ENCODE peak calls at places on chromosomes 2 and 18, in eight cellular contexts. U is heart right ventricle, N is gastrocnemius medialis, Q is tibial artery, G is adrenal gland, S is A549, L is IMR-90, O is endodermal cell. Y is an unnamed sample.

GRCh38 chr2:133566967-133567645 is 1.2 kb downstream of the NCKAP5 start:
- DNase-seq in U (peak; percentile 61), N (peak; percentile 20), Q (no peak), G (peak; percentile 46), S (no peak), L (peak; percentile 88), O (peak; percentile 83), Y (peak; percentile 57)

GRCh38 chr2:219433666-219434467 is 776 bp upstream of the SPEG start:
- DNase-seq in U (no peak), N (peak; percentile 56), Q (peak; percentile 89), G (no peak), S (no peak), L (peak; percentile 71), O (peak; percentile 94), Y (no peak)

GRCh38 chr2:17166506-17166905 is 351.7 kb downstream of the RAD51AP2 start:
- DNase-seq in U (no peak), N (no peak), Q (no peak), G (no peak), S (no peak), L (peak; percentile 4), O (no peak), Y (no peak)

GRCh38 chr18:2395427-2396161 is 175.7 kb downstream of the METTL4 start:
- DNase-seq in U (no peak), N (no peak), Q (no peak), G (no peak), S (no peak), L (no peak), O (no peak), Y (no peak)

GRCh38 chr2:146388757-146389156 is 1456.1 kb upstream of the ACVR2A start:
- DNase-seq in U (no peak), N (no peak), Q (no peak), G (no peak), S (no peak), L (no peak), O (no peak), Y (no peak)

GRCh38 chr2:14634885-14635871 is 2.7 kb downstream of the LRATD1 start:
- DNase-seq in U (peak; percentile 76), N (peak; percentile 19), Q (peak; percentile 80), G (peak; percentile 76), S (peak; percentile 35), L (peak; percentile 16), O (peak; percentile 92), Y (peak; percentile 75)

GRCh38 chr2:134897932-134898331 is 20.7 kb upstream of the CCNT2 start:
- DNase-seq in U (no peak), N (no peak), Q (no peak), G (no peak), S (no peak), L (peak; percentile 8), O (no peak), Y (no peak)

GRCh38 chr2:233450854-233451575 is 96.7 kb downstream of the DGKD start:
- DNase-seq in U (no peak), N (no peak), Q (peak; percentile 42), G (no peak), S (no peak), L (no peak), O (no peak), Y (no peak)

GRCh38 chr2:230779141-230779523 is 66.5 kb downstream of the CAB39 start:
- DNase-seq in U (no peak), N (no peak), Q (no peak), G (no peak), S (no peak), L (peak; percentile 44), O (no peak), Y (no peak)

GRCh38 chr2:239251971-239252370 is 148.8 kb downstream of the HDAC4 start:
- DNase-seq in U (no peak), N (no peak), Q (peak; percentile 59), G (peak; percentile 22), S (no peak), L (no peak), O (no peak), Y (no peak)

GRCh38 chr2:239247401-239248245 is 153.2 kb downstream of the HDAC4 start:
- DNase-seq in U (no peak), N (no peak), Q (peak; percentile 41), G (peak; percentile 20), S (no peak), L (no peak), O (no peak), Y (no peak)

GRCh38 chr2:239250216-239251071 is 150.4 kb downstream of the HDAC4 start:
- DNase-seq in U (no peak), N (no peak), Q (peak; percentile 62), G (peak; percentile 28), S (no peak), L (no peak), O (no peak), Y (no peak)

GRCh38 chr2:239249048-239249447 is 151.8 kb downstream of the HDAC4 start:
- DNase-seq in U (no peak), N (no peak), Q (peak; percentile 66), G (peak; percentile 21), S (no peak), L (no peak), O (no peak), Y (no peak)

DNA sequence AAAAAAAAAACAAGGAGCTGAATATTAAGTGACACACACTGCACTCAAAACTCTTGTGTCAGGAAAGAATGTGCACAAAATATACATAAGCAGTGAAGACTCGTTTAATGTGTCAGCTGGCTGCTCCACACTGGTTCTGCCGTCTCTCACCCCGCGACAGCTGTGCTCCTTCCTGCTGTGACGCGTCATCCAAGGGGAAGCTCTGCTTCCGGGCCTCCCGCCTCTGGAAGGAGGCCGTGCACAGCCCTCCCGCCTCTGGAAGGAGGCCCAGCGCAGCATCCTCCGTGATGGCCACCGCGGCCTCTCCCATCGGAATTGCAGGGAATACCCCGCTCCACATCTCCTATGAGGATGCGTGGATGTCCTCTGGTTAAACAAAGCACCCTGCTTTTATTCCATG is 151.0 kb downstream of the HDAC4 start:
- DNase-seq in U (peak; percentile 76), N (no peak), Q (peak; percentile 74), G (peak; percentile 67), S (no peak), L (peak; percentile 93), O (no peak), Y (peak; percentile 90)
- H3K4me3 ChIP-seq in U (no peak overlapping the region), N (no peak overlapping the region), Q (no peak overlapping the region), G (no peak overlapping the region), S (no peak overlapping the region), L (no peak overlapping the region), O (no peak overlapping the region), Y (peak overlapping the region; percentile 2)

DNA sequence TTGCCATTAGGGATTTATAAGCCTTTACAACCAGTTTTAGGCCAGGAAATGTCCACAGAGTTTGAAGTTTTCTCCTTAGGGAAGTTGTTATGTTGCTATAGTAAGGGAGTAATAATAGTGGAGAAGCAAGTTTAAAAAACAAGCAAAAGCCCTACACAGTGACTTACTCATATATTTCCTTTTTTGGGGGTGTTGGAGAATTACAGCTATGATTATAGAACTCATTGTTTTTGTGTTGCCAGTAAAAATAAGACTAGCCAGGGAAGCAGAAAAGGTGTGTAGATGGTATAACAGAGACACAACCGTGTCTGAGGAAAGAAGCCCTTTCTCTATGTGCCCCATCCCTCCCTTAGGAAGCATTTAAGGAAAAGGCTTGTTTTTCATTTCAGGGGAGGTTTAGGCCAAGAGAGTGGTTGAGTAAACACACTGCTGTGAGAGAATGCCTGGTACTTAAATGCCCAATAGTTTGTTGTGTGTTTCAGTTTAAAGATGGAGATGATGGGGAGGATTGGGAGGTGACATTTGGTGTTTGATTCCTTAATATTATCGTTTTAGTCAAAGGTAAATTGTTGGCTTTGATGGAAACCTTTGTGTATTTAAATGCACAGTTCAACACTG is 2.4 kb downstream of the VAPA start:
- DNase-seq in U (no peak), N (no peak), Q (no peak), G (no peak), S (no peak), L (peak; percentile 25), O (no peak), Y (no peak)
- H3K27ac ChIP-seq in U (peak overlapping the region; percentile 95), N (peak overlapping the region; percentile 99), Q (peak overlapping the region; percentile 100), G (no peak overlapping the region), S (peak overlapping the region; percentile 97), L (peak overlapping the region; percentile 17), O (no peak overlapping the region), Y (peak overlapping the region; percentile 99)

DNA sequence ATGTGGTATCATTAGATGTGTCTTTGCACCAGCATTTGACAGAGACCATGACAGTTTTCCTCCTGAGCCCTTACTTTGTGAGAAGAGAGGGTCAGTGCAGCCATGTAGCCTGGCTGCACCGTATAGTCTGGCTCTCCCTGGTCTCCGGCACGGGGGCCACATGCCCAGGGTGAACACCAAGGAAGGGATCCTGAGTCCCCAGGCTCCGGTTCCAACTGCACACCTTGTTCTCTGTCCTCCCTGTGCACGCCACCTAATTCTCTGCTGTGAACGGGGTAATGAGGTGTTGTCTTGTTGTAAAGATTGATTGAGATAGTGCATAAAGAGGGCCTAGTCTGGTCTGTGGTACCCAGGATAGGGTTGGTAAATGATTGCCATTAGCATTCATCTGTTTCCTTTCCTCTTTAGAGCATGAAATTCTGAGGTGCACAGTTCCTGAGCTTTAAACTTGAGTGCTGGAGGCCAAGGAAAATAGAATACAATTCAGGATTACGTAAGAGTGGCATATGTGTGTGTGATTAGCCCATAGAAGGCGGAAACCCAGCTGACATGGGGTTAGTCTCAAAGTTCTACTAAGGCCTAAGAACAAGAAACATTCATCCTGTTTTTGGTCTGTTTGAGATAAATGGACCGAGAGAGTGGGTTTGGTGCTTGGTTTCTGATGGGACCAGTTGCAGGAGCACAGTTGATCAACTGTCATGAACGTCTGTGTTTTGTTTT is 55.5 kb downstream of the NCK2 start:
- DNase-seq in U (no peak), N (no peak), Q (no peak), G (no peak), S (no peak), L (peak; percentile 34), O (no peak), Y (no peak)
- H3K4me3 ChIP-seq in U (no peak overlapping the region), N (no peak overlapping the region), Q (no peak overlapping the region), G (no peak overlapping the region), S (no peak overlapping the region), L (no peak overlapping the region), O (no peak overlapping the region), Y (no peak overlapping the region)

GRCh38 chr2:84891355-84892010 is 10.6 kb upstream of the TRABD2A start:
- DNase-seq in U (no peak), N (no peak), Q (no peak), G (no peak), S (no peak), L (no peak), O (peak; percentile 47), Y (no peak)

GRCh38 chr2:84889332-84889731 is 8.4 kb upstream of the TRABD2A start:
- DNase-seq in U (no peak), N (no peak), Q (no peak), G (no peak), S (no peak), L (no peak), O (peak; percentile 34), Y (no peak)

GRCh38 chr2:84897773-84898172 is 7.7 kb upstream of the TMSB10 start:
- DNase-seq in U (no peak), N (no peak), Q (no peak), G (no peak), S (no peak), L (no peak), O (no peak), Y (no peak)

GRCh38 chr2:84894758-84895520 is 10.5 kb upstream of the TMSB10 start:
- DNase-seq in U (no peak), N (no peak), Q (no peak), G (no peak), S (no peak), L (peak; percentile 52), O (peak; percentile 48), Y (no peak)

DNA sequence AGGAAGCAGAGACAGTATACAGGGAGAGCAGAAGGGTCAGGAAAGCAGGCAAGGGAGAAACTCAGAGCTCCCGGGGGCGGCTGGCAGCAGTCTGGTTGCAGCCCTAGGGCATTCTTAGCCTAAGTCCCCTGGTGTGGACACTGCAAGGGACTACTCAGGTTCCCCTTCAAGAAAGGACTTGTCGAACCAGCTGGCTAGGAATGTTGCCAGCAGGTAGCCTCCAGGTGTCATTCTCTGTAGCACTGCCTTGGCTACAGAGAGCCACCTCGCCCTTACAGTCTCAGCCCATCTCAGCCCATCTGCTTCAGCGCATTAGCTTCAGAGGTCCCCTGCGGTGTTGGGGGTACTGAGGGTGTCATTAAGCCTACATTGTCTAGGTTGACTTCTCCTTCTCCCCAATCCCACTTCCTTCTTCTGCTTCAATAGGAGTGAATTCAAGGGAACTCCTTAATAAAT is 11.3 kb upstream of the TMSB10 start:
- DNase-seq in U (no peak), N (no peak), Q (no peak), G (no peak), S (no peak), L (no peak), O (peak; percentile 80), Y (no peak)
- H3K27ac ChIP-seq in U (no peak overlapping the region), N (no peak overlapping the region), Q (no peak overlapping the region), G (no peak overlapping the region), S (no peak overlapping the region), L (no peak overlapping the region), O (no peak overlapping the region), Y (no peak overlapping the region)

Y was measured in heart left ventricle.